ENCODE peak calls at places on chromosomes 11 and 22, in nine cellular contexts. D is ACHN; U is IMR-90; F is activated T-cell treated with anti-CD3 and anti-CD28 coated beads for 1 hour; E is putamen; T is activated CD8-positive, alpha-beta memory T cell treated with anti-CD3 and anti-CD28 coated beads for 4 hours; K is mucosa of gallbladder; C is WTC11; I is myocyte. X is an unnamed sample.

GRCh38 chr11:128494418-128495332 is 92.7 kb downstream of the ETS1 start:
- DNase-seq in I (no peak), K (no peak), U (no peak), C (no peak), E (no peak), F (no peak), T (no peak), D (no peak), X (no peak)

GRCh38 chr11:69442012-69442806 is 39.3 kb upstream of the LINC01488 start:
- DNase-seq in C (no peak), D (no peak), K (no peak), T (no peak), I (no peak), F (no peak), E (no peak), U (no peak), X (no peak)

GRCh38 chr22:29394931-29395581 is 6.7 kb upstream of the AP1B1 start:
- DNase-seq in E (peak; percentile 59), K (peak; percentile 79), C (peak; percentile 77), I (peak; percentile 83), D (peak; percentile 68), U (peak; percentile 72), F (peak; percentile 61), T (peak; percentile 33), X (peak; percentile 37)

GRCh38 chr11:102446606-102447005 is 6.0 kb downstream of the TMEM123 start:
- DNase-seq in I (peak; percentile 56), C (no peak), D (peak; percentile 90), K (no peak), T (no peak), F (no peak), U (peak; percentile 79), E (no peak), X (no peak)

GRCh38 chr11:6862961-6863360 is at the start of gene OR10A2:
- DNase-seq in U (peak; percentile 10), I (peak; percentile 26), E (no peak), K (no peak), D (no peak), F (no peak), T (no peak), C (no peak), X (no peak)

GRCh38 chr11:96162816-96163499 is 180.0 kb downstream of the MAML2 start:
- DNase-seq in I (peak; percentile 66), F (no peak), D (no peak), T (no peak), U (peak; percentile 95), K (peak; percentile 38), E (no peak), C (no peak), X (no peak)

GRCh38 chr22:40533712-40534378 is 102.7 kb downstream of the MRTFA start:
- DNase-seq in I (peak; percentile 42), C (no peak), K (no peak), F (peak; percentile 19), U (peak; percentile 74), T (no peak), D (peak; percentile 61), E (no peak), X (no peak)

GRCh38 chr22:38310518-38311330 is 6.5 kb downstream of the CSNK1E start:
- DNase-seq in D (no peak), C (no peak), E (no peak), I (no peak), T (no peak), K (no peak), F (no peak), U (no peak), X (no peak)

GRCh38 chr11:66115638-66116410 is 45.8 kb downstream of the PACS1 start:
- DNase-seq in F (no peak), U (peak; percentile 20), K (no peak), I (no peak), D (no peak), E (no peak), T (no peak), C (no peak), X (no peak)

GRCh38 chr11:134033696-134034491 is 35.0 kb upstream of the JAM3 start:
- DNase-seq in K (peak; percentile 82), D (peak; percentile 81), I (peak; percentile 91), E (peak; percentile 82), U (peak; percentile 85), F (peak; percentile 54), C (peak; percentile 83), T (peak; percentile 30), X (no peak)

GRCh38 chr11:69194396-69194795 is 38.7 kb downstream of the SMIM38 start:
- DNase-seq in T (no peak), U (no peak), D (no peak), E (no peak), K (no peak), F (no peak), C (no peak), I (no peak), X (no peak)

GRCh38 chr11:112440518-112440917 is 179.9 kb upstream of the PLET1 start:
- DNase-seq in T (no peak), U (no peak), C (peak; percentile 62), K (no peak), D (peak; percentile 6), I (no peak), F (no peak), E (no peak), X (no peak)

GRCh38 chr11:88195908-88196307 is 20.7 kb upstream of the RAB38 start:
- DNase-seq in E (no peak), F (no peak), K (no peak), T (no peak), U (no peak), I (no peak), D (no peak), C (no peak), X (no peak)

GRCh38 chr22:43840851-43841250 is 21.5 kb downstream of the SULT4A1 start:
- DNase-seq in I (no peak), E (no peak), K (no peak), C (no peak), D (no peak), T (no peak), F (no peak), U (no peak), X (no peak)

GRCh38 chr11:133509924-133510697 is 22.2 kb downstream of the OPCML start:
- DNase-seq in K (peak; percentile 2), T (no peak), F (no peak), C (peak; percentile 32), I (no peak), E (no peak), U (no peak), D (no peak), X (no peak)

GRCh38 chr22:46934746-46935491 is 172.5 kb downstream of the TBC1D22A start:
- DNase-seq in F (no peak), C (no peak), I (peak; percentile 83), U (peak; percentile 98), K (peak; percentile 52), T (no peak), D (peak; percentile 90), E (no peak), X (no peak)

GRCh38 chr22:29890760-29891159 is 7.8 kb downstream of the MTMR3 start:
- DNase-seq in U (no peak), I (no peak), T (no peak), C (no peak), E (no peak), F (no peak), D (no peak), K (no peak), X (no peak)

GRCh38 chr11:35461917-35462316 is 42.6 kb upstream of the SLC1A2 start:
- DNase-seq in T (no peak), K (no peak), E (no peak), C (no peak), I (no peak), U (no peak), F (no peak), D (no peak), X (no peak)

GRCh38 chr22:50507421-50507990 is at the start of gene LMF2:
- DNase-seq in U (no peak), D (peak; percentile 69), T (peak; percentile 88), F (peak; percentile 93), C (peak; percentile 90), K (peak; percentile 93), E (no peak), I (no peak), X (peak; percentile 84)

GRCh38 chr22:22032906-22033802 is 50.6 kb upstream of the TOP3B start:
- DNase-seq in C (no peak), F (no peak), E (no peak), K (no peak), T (no peak), D (no peak), U (no peak), I (no peak), X (no peak)

GRCh38 chr11:33926954-33927552 is 35.2 kb upstream of the LMO2 start:
- DNase-seq in T (no peak), I (peak; percentile 63), D (no peak), U (no peak), K (no peak), C (no peak), E (no peak), F (no peak), X (no peak)

GRCh38 chr11:130580372-130580771 is 131.9 kb downstream of the ADAMTS15 start:
- DNase-seq in U (peak; percentile 84), E (peak; percentile 90), K (no peak), D (peak; percentile 9), I (peak; percentile 55), F (no peak), C (no peak), T (no peak), X (no peak)

GRCh38 chr11:9775393-9775780 is 111.5 kb downstream of the SWAP70 start:
- DNase-seq in E (no peak), U (no peak), C (peak; percentile 53), I (no peak), F (no peak), T (no peak), D (no peak), K (no peak), X (no peak)

GRCh38 chr11:117572129-117572528 is 224.9 kb downstream of the DSCAML1 start:
- DNase-seq in E (no peak), K (no peak), D (no peak), F (no peak), C (peak; percentile 2), I (peak; percentile 33), U (no peak), T (no peak), X (no peak)

GRCh38 chr11:11722246-11722645 is 100.4 kb upstream of the GALNT18 start:
- DNase-seq in C (no peak), I (no peak), U (no peak), K (no peak), F (no peak), D (no peak), E (no peak), T (no peak), X (no peak)